ENCODE peak calls at places on chromosomes 13 and 19, in six cellular contexts. One of them, this sample, is unnamed.

GRCh38 chr19:50654882-50655281 is 5.6 kb downstream of the C19orf81 start:
- DNase-seq in RPMI8226: no peak
- DNase-seq in nephron progenitor cell: no peak
- DNase-seq in HTR-8/SVneo: no peak
- DNase-seq in activated CD4-positive, alpha-beta T cell treated with anti-CD3 and anti-CD28 coated beads, Interleukin-2, amount 10 ng/mL, durations not matched to agents 7 days and 5 days: no peak
- DNase-seq in hepatic stellate cell: no peak
- DNase-seq in this sample: no peak

GRCh38 chr13:109998808-109999528 is 212.6 kb upstream of the IRS2 start:
- DNase-seq in activated CD4-positive, alpha-beta T cell treated with anti-CD3 and anti-CD28 coated beads, Interleukin-2, amount 10 ng/mL, durations not matched to agents 7 days and 5 days: no peak
- DNase-seq in RPMI8226: no peak
- DNase-seq in hepatic stellate cell: peak; percentile 36
- DNase-seq in nephron progenitor cell: no peak
- DNase-seq in HTR-8/SVneo: peak; percentile 61
- DNase-seq in this sample: no peak

GRCh38 chr19:33442706-33443105 is 69.2 kb downstream of the CEBPG start:
- DNase-seq in RPMI8226: no peak
- DNase-seq in HTR-8/SVneo: no peak
- DNase-seq in hepatic stellate cell: no peak
- DNase-seq in nephron progenitor cell: no peak
- DNase-seq in activated CD4-positive, alpha-beta T cell treated with anti-CD3 and anti-CD28 coated beads, Interleukin-2, amount 10 ng/mL, durations not matched to agents 7 days and 5 days: no peak
- DNase-seq in this sample: no peak

GRCh38 chr13:29991343-29991742 is 140.9 kb upstream of the UBL3 start:
- DNase-seq in RPMI8226: no peak
- DNase-seq in nephron progenitor cell: no peak
- DNase-seq in HTR-8/SVneo: peak; percentile 57
- DNase-seq in hepatic stellate cell: peak; percentile 88
- DNase-seq in activated CD4-positive, alpha-beta T cell treated with anti-CD3 and anti-CD28 coated beads, Interleukin-2, amount 10 ng/mL, durations not matched to agents 7 days and 5 days: no peak
- DNase-seq in this sample: no peak

GRCh38 chr19:14023404-14024235 is 4.3 kb upstream of the RLN3 start:
- DNase-seq in HTR-8/SVneo: peak; percentile 70
- DNase-seq in activated CD4-positive, alpha-beta T cell treated with anti-CD3 and anti-CD28 coated beads, Interleukin-2, amount 10 ng/mL, durations not matched to agents 7 days and 5 days: no peak
- DNase-seq in nephron progenitor cell: peak; percentile 58
- DNase-seq in RPMI8226: peak; percentile 75
- DNase-seq in hepatic stellate cell: peak; percentile 72
- DNase-seq in this sample: peak; percentile 43

GRCh38 chr19:56748443-56748842 is 76.9 kb upstream of the ZNF835 start:
- DNase-seq in hepatic stellate cell: no peak
- DNase-seq in HTR-8/SVneo: peak; percentile 26
- DNase-seq in RPMI8226: peak; percentile 26
- DNase-seq in activated CD4-positive, alpha-beta T cell treated with anti-CD3 and anti-CD28 coated beads, Interleukin-2, amount 10 ng/mL, durations not matched to agents 7 days and 5 days: no peak
- DNase-seq in nephron progenitor cell: no peak
- DNase-seq in this sample: no peak

GRCh38 chr13:51803018-51803417 is 945 bp downstream of the DHRS12 start:
- DNase-seq in nephron progenitor cell: no peak
- DNase-seq in activated CD4-positive, alpha-beta T cell treated with anti-CD3 and anti-CD28 coated beads, Interleukin-2, amount 10 ng/mL, durations not matched to agents 7 days and 5 days: no peak
- DNase-seq in hepatic stellate cell: no peak
- DNase-seq in HTR-8/SVneo: no peak
- DNase-seq in RPMI8226: peak; percentile 9
- DNase-seq in this sample: no peak

GRCh38 chr13:22883262-22883840 is 297.4 kb upstream of the SGCG start:
- DNase-seq in hepatic stellate cell: no peak
- DNase-seq in HTR-8/SVneo: no peak
- DNase-seq in RPMI8226: no peak
- DNase-seq in activated CD4-positive, alpha-beta T cell treated with anti-CD3 and anti-CD28 coated beads, Interleukin-2, amount 10 ng/mL, durations not matched to agents 7 days and 5 days: no peak
- DNase-seq in nephron progenitor cell: no peak
- DNase-seq in this sample: no peak

GRCh38 chr19:16368385-16369305 is 44.0 kb downstream of the KLF2 start:
- DNase-seq in HTR-8/SVneo: no peak
- DNase-seq in activated CD4-positive, alpha-beta T cell treated with anti-CD3 and anti-CD28 coated beads, Interleukin-2, amount 10 ng/mL, durations not matched to agents 7 days and 5 days: peak; percentile 86
- DNase-seq in nephron progenitor cell: no peak
- DNase-seq in RPMI8226: no peak
- DNase-seq in hepatic stellate cell: no peak
- DNase-seq in this sample: no peak

GRCh38 chr13:42815686-42816085 is 34.3 kb downstream of the FAM216B start:
- DNase-seq in RPMI8226: no peak
- DNase-seq in hepatic stellate cell: no peak
- DNase-seq in HTR-8/SVneo: no peak
- DNase-seq in activated CD4-positive, alpha-beta T cell treated with anti-CD3 and anti-CD28 coated beads, Interleukin-2, amount 10 ng/mL, durations not matched to agents 7 days and 5 days: no peak
- DNase-seq in nephron progenitor cell: no peak
- DNase-seq in this sample: no peak

GRCh38 chr13:57634829-57635165 is 3.3 kb downstream of the PCDH17 start:
- DNase-seq in hepatic stellate cell: no peak
- DNase-seq in HTR-8/SVneo: no peak
- DNase-seq in RPMI8226: no peak
- DNase-seq in activated CD4-positive, alpha-beta T cell treated with anti-CD3 and anti-CD28 coated beads, Interleukin-2, amount 10 ng/mL, durations not matched to agents 7 days and 5 days: no peak
- DNase-seq in nephron progenitor cell: peak; percentile 21
- DNase-seq in this sample: peak; percentile 12

GRCh38 chr19:54137913-54138776 is 583 bp downstream of the CNOT3 start:
- DNase-seq in HTR-8/SVneo: no peak
- DNase-seq in activated CD4-positive, alpha-beta T cell treated with anti-CD3 and anti-CD28 coated beads, Interleukin-2, amount 10 ng/mL, durations not matched to agents 7 days and 5 days: peak; percentile 40
- DNase-seq in hepatic stellate cell: peak; percentile 31
- DNase-seq in RPMI8226: peak; percentile 34
- DNase-seq in nephron progenitor cell: peak; percentile 60
- DNase-seq in this sample: peak; percentile 56